ENCODE peak calls at places on chromosome 21, in five cellular contexts. N is fibroblast of lung, Q is lower leg skin, G is dorsolateral prefrontal cortex, F is fibroblast of pulmonary artery. S is an unnamed sample.

GRCh38 chr21:31326478-31327247 is 17.4 kb downstream of the TIAM1 start:
- DNase-seq in G (no peak), F (peak; percentile 35), N (no peak), Q (no peak), S (no peak)

GRCh38 chr21:27532081-27532480 is 565.2 kb upstream of the ADAMTS5 start:
- DNase-seq in G (no peak), F (peak; percentile 61), N (peak; percentile 50), Q (no peak), S (no peak)

GRCh38 chr21:15022608-15023261 is 42.1 kb downstream of the NRIP1 start:
- DNase-seq in G (no peak), F (no peak), Q (no peak), N (no peak), S (no peak)

GRCh38 chr21:46560568-46561447 is 44.1 kb downstream of the S100B start:
- DNase-seq in N (no peak), Q (peak; percentile 82), G (no peak), F (no peak), S (no peak)

GRCh38 chr21:20592482-20592881 is 405.7 kb upstream of the NCAM2 start:
- DNase-seq in Q (no peak), N (no peak), G (no peak), F (no peak), S (no peak)

GRCh38 chr21:39116761-39117425 is 66.4 kb downstream of the PSMG1 start:
- DNase-seq in G (no peak), Q (peak; percentile 72), F (no peak), N (no peak), S (no peak)

GRCh38 chr21:26850116-26850643 is 5.0 kb upstream of the ADAMTS1 start:
- DNase-seq in F (peak; percentile 77), G (no peak), Q (no peak), N (peak; percentile 75), S (no peak)

GRCh38 chr21:15437873-15438272 is 291.9 kb upstream of the USP25 start:
- DNase-seq in F (peak; percentile 57), N (peak; percentile 23), G (no peak), Q (no peak), S (no peak)

GRCh38 chr21:45970674-45971486 is 10.7 kb upstream of the COL6A1 start:
- DNase-seq in Q (peak; percentile 94), G (peak; percentile 41), F (peak; percentile 62), N (peak; percentile 58), S (no peak)

GRCh38 chr21:42319368-42319767 is 4.2 kb upstream of the TFF3 start:
- DNase-seq in N (no peak), Q (peak; percentile 78), G (no peak), F (no peak), S (no peak)

GRCh38 chr21:42321231-42321630 is 6.0 kb upstream of the TFF3 start:
- DNase-seq in Q (no peak), G (no peak), F (no peak), N (no peak), S (no peak)

GRCh38 chr21:42320791-42321190 is 5.6 kb upstream of the TFF3 start:
- DNase-seq in Q (peak; percentile 20), G (no peak), N (no peak), F (no peak), S (no peak)

GRCh38 chr21:42321845-42322244 is 6.6 kb upstream of the TFF3 start:
- DNase-seq in F (no peak), Q (peak; percentile 68), N (no peak), G (no peak), S (no peak)

DNA sequence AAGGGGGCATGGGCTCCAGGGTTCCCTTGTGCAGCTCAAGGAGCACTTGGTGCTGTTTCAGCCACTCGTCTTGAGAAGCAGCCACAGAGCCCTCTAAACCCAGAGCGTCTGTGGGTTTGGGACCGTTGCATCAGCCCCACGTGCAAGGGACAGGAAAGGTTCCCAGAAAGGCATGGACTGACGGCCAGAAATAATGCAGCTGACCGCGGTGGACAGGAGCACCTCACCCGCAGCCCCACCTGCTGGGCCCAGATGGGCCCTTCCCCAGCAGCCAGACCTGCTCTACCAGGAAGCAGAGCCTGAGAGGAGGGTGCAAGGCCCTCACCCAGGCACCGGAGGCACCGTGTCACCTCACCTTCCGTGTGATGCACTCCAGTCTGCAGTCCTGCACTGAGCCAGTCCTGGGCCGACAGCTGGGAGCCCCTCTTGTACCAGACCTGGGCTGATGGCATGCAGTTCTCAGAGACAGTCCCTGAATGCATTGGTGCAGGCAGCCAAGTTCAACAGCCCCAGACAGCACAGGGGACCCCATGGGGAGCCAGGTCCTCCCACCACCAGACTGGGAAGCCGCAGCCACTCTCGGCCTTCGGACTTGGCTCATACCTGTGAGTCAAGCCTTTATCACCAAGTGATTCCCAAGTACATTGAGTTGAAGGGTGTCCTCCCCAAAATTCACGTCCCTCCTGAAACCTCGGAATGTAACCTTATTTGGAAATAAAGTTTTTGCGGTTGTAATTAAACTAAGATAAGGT is 4.8 kb upstream of the TFF3 start:
- DNase-seq in G (no peak), N (no peak), F (no peak), Q (peak; percentile 77), S (no peak)
- TF ChIP-seq CTCF in G (no peak), N (no peak), F (no peak), Q (no peak), S (no peak)

DNA sequence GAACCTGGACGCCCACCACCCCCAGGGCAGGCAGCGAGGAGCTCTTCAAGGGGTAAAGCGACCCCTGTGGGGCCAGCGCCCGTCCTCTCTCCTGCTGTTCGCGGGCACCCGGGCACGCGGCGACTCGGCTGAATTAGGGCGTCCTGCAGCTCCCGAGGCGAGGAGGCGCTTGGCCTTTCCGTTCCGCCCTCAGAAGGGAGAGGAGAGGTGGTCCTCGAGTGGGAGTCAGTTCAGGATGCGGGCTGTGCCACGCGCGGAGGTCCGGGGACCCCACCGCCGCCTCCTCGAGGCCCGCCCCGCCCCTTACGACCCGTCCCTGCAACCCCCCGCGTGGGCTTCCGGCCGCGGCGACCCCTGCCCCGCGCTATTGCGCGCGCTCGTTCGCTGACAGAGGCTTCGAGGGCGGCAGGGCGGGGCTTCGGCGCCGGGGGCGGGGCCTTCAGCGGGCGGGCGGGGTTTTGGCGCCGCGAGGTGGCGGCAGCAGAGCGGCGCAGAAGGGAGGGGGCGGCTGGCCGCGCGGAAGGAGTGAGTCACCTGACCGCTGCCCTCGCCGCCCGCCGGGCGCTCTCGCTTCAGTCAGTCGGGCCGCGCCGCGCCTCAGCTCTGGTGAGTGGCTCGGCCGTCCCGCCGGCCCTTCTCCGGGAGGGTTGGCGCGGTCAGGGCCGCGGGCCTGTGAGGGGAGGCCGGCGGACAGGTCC is at the start of gene BACH1:
- DNase-seq in G (peak; percentile 82), F (peak; percentile 93), N (peak; percentile 91), Q (peak; percentile 97), S (peak; percentile 98)
- TF ChIP-seq CTCF in G (peak; percentile 62), F (no peak), N (no peak), Q (no peak), S (peak; percentile 75)

GRCh38 chr21:37074195-37074510 is 1.1 kb downstream of the TTC3 start:
- DNase-seq in F (no peak), Q (no peak), G (no peak), N (no peak), S (no peak)

GRCh38 chr21:37072988-37073416 is at the start of the genes PIGP and TTC3:
- DNase-seq in N (peak; percentile 95), Q (peak; percentile 99), F (peak; percentile 96), G (peak; percentile 94), S (no peak)

GRCh38 chr21:37072239-37072987 is 458 bp downstream of the PIGP start:
- DNase-seq in N (no peak), G (peak; percentile 89), F (peak; percentile 91), Q (peak; percentile 92), S (peak; percentile 98)

GRCh38 chr21:37074546-37074945 is 1.5 kb downstream of the TTC3 start:
- DNase-seq in F (no peak), Q (no peak), G (no peak), N (no peak), S (no peak)

GRCh38 chr21:37073417-37074194 is 552 bp downstream of the TTC3 start:
- DNase-seq in Q (peak; percentile 94), F (peak; percentile 51), N (peak; percentile 46), G (peak; percentile 85), S (peak; percentile 93)
- TF ChIP-seq CTCF in Q (no peak), F (no peak), N (no peak), G (peak; percentile 11), S (peak; percentile 52)

DNA sequence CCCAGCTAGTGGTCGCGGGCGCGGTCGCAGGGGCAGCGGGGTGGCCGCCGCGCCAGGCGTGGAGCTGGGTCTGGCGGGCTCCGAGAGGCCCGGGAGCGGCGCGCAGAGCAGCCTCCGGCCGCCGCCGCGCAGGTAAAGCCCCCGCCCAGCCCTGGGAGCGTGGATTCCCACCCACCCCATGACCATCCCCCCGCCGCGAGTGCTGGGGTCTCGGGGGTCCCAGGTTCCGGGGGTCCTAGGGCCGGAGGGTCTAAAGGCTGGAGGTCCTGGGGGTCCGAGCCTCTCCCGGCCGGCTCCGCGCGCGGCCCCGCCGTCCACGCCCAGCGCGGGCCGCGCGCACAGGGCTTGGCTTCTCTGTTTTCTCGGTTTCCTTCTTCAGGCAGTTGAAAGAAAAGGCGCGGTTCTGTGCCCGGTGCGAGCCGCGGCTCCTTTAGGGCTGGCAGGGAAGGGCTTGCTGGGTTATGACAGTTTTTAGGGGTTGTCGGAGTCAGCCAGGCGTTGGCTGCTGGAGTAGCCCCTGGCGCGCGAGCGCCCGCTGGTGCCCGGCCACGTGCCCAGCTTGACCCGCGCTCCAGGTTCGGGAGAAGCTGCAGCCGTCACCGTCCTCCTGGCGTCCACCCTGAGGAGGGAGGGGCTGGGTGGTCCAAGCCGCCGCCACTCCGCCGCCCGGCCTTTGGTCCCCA is 355 bp downstream of the LRRC3 start:
- DNase-seq in Q (no peak), F (peak; percentile 26), N (peak; percentile 20), G (peak; percentile 32), S (no peak)
- TF ChIP-seq CTCF in Q (no peak), F (peak; percentile 13), N (no peak), G (no peak), S (peak; percentile 60)

GRCh38 chr21:17231124-17231523 is 281.7 kb upstream of the CXADR start:
- DNase-seq in Q (no peak), F (no peak), N (no peak), G (no peak), S (no peak)
- TF ChIP-seq CTCF in Q (no peak), F (no peak), N (no peak), G (no peak), S (peak; percentile 43)

GRCh38 chr21:34688145-34688544 is 19.4 kb downstream of the CLIC6 start:
- DNase-seq in N (peak; percentile 35), F (no peak), G (no peak), Q (no peak), S (no peak)
- TF ChIP-seq CTCF in N (no peak), F (no peak), G (no peak), Q (no peak), S (no peak)

GRCh38 chr21:34112316-34113033 is 39.1 kb downstream of the MRPS6 start:
- DNase-seq in G (no peak), Q (no peak), N (no peak), F (no peak), S (no peak)

GRCh38 chr21:34110594-34111202 is 37.3 kb downstream of the MRPS6 start:
- DNase-seq in G (no peak), F (no peak), Q (no peak), N (no peak), S (no peak)

GRCh38 chr21:34105947-34106541 is 32.7 kb downstream of the MRPS6 start:
- DNase-seq in F (no peak), G (no peak), Q (no peak), N (no peak), S (no peak)

GRCh38 chr21:34107606-34108005 is 34.2 kb downstream of the MRPS6 start:
- DNase-seq in N (no peak), Q (no peak), G (no peak), F (no peak), S (no peak)

DNA sequence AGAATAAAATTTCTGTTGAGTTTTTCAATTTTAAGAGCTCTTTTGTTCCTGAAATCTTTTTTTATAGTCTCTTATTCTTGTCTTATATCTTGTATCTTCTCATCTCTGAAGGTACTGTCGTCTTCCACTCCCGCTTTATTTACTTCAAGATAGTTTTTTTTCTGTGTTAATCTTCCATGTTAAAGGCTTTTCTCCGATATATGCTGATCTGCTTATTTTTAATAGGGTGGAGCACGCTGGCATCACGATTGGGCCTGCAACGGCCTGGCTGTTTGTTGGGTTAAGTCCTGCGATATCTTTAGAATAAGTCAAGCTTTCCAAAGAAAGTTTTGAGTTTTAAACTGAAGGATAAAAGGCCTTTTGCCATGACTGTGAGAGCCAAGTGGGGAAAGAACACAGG is 35.7 kb downstream of the MRPS6 start:
- DNase-seq in G (no peak), N (no peak), F (no peak), Q (no peak), S (no peak)
- TF ChIP-seq CTCF in G (no peak), N (no peak), F (no peak), Q (no peak), S (no peak)